ENCODE peak calls at places on chromosomes 16 and 17, in seven cellular contexts. One of them, this sample, is unnamed.

GRCh38 chr16:69906838-69907301 is 44.3 kb upstream of the CLEC18A start:
- DNase-seq in cardiac muscle cell: peak; percentile 54
- DNase-seq in PC-3: no peak
- DNase-seq in left ventricle myocardium inferior: no peak
- DNase-seq in H9: no peak
- DNase-seq in substantia nigra: no peak
- DNase-seq in HCT116: no peak
- DNase-seq in this sample: no peak

GRCh38 chr17:66466933-66467367 is 164.5 kb downstream of the PRKCA start:
- DNase-seq in cardiac muscle cell: peak; percentile 99
- DNase-seq in PC-3: peak; percentile 99
- DNase-seq in left ventricle myocardium inferior: no peak
- DNase-seq in H9: peak; percentile 23
- DNase-seq in substantia nigra: no peak
- DNase-seq in HCT116: peak; percentile 92
- DNase-seq in this sample: peak; percentile 98

GRCh38 chr17:71084219-71084618 is 914.9 kb downstream of the KCNJ2 start:
- DNase-seq in cardiac muscle cell: peak; percentile 66
- DNase-seq in PC-3: peak; percentile 77
- DNase-seq in left ventricle myocardium inferior: no peak
- DNase-seq in H9: peak; percentile 78
- DNase-seq in substantia nigra: no peak
- DNase-seq in HCT116: peak; percentile 69
- DNase-seq in this sample: peak; percentile 35

GRCh38 chr17:67322039-67322787 is 44.2 kb downstream of the PSMD12 start:
- DNase-seq in cardiac muscle cell: no peak
- DNase-seq in PC-3: no peak
- DNase-seq in left ventricle myocardium inferior: no peak
- DNase-seq in H9: peak; percentile 90
- DNase-seq in substantia nigra: no peak
- DNase-seq in HCT116: no peak
- DNase-seq in this sample: peak; percentile 8

GRCh38 chr16:86925067-86925791 is 346.9 kb downstream of the FOXL1 start:
- DNase-seq in cardiac muscle cell: peak; percentile 84
- DNase-seq in PC-3: no peak
- DNase-seq in left ventricle myocardium inferior: no peak
- DNase-seq in H9: no peak
- DNase-seq in substantia nigra: no peak
- DNase-seq in HCT116: no peak
- DNase-seq in this sample: no peak

GRCh38 chr17:30345527-30346075 is 11.7 kb upstream of the TMIGD1 start:
- DNase-seq in cardiac muscle cell: peak; percentile 38
- DNase-seq in PC-3: no peak
- DNase-seq in left ventricle myocardium inferior: no peak
- DNase-seq in H9: no peak
- DNase-seq in substantia nigra: no peak
- DNase-seq in HCT116: no peak
- DNase-seq in this sample: peak; percentile 39

GRCh38 chr16:48335961-48336360 is 49.3 kb downstream of the SIAH1 start:
- DNase-seq in cardiac muscle cell: peak; percentile 45
- DNase-seq in PC-3: no peak
- DNase-seq in left ventricle myocardium inferior: no peak
- DNase-seq in H9: no peak
- DNase-seq in substantia nigra: no peak
- DNase-seq in HCT116: no peak
- DNase-seq in this sample: no peak

GRCh38 chr17:37219876-37220608 is 155.7 kb upstream of the C17orf78 start:
- DNase-seq in cardiac muscle cell: no peak
- DNase-seq in PC-3: no peak
- DNase-seq in left ventricle myocardium inferior: no peak
- DNase-seq in H9: no peak
- DNase-seq in substantia nigra: no peak
- DNase-seq in HCT116: no peak
- DNase-seq in this sample: peak; percentile 12

GRCh38 chr17:41338961-41339485 is 11.6 kb downstream of the KRT33A start:
- DNase-seq in cardiac muscle cell: no peak
- DNase-seq in PC-3: peak; percentile 21
- DNase-seq in left ventricle myocardium inferior: no peak
- DNase-seq in H9: no peak
- DNase-seq in substantia nigra: no peak
- DNase-seq in HCT116: no peak
- DNase-seq in this sample: peak; percentile 93

GRCh38 chr17:18259621-18260331 is 686 bp upstream of the MIEF2 start:
- DNase-seq in cardiac muscle cell: no peak
- DNase-seq in PC-3: peak; percentile 82
- DNase-seq in left ventricle myocardium inferior: no peak
- DNase-seq in H9: no peak
- DNase-seq in substantia nigra: no peak
- DNase-seq in HCT116: peak; percentile 56
- DNase-seq in this sample: peak; percentile 54

GRCh38 chr16:29658693-29659092 is 4.4 kb upstream of the SPN start:
- DNase-seq in cardiac muscle cell: no peak
- DNase-seq in PC-3: no peak
- DNase-seq in left ventricle myocardium inferior: no peak
- DNase-seq in H9: no peak
- DNase-seq in substantia nigra: no peak
- DNase-seq in HCT116: no peak
- DNase-seq in this sample: no peak

GRCh38 chr16:53968454-53968853 is 264.5 kb downstream of the FTO start:
- DNase-seq in cardiac muscle cell: no peak
- DNase-seq in PC-3: no peak
- DNase-seq in left ventricle myocardium inferior: no peak
- DNase-seq in H9: no peak
- DNase-seq in substantia nigra: no peak
- DNase-seq in HCT116: no peak
- DNase-seq in this sample: peak; percentile 23

GRCh38 chr16:14329727-14330363 is 258.7 kb downstream of the MRTFB start:
- DNase-seq in cardiac muscle cell: no peak
- DNase-seq in PC-3: no peak
- DNase-seq in left ventricle myocardium inferior: no peak
- DNase-seq in H9: no peak
- DNase-seq in substantia nigra: no peak
- DNase-seq in HCT116: no peak
- DNase-seq in this sample: no peak

GRCh38 chr16:65684230-65684629 is 562.4 kb upstream of the CDH11 start:
- DNase-seq in cardiac muscle cell: no peak
- DNase-seq in PC-3: no peak
- DNase-seq in left ventricle myocardium inferior: no peak
- DNase-seq in H9: no peak
- DNase-seq in substantia nigra: no peak
- DNase-seq in HCT116: no peak
- DNase-seq in this sample: no peak

GRCh38 chr17:4852504-4853075 is 19.4 kb downstream of the MINK1 start:
- DNase-seq in cardiac muscle cell: peak; percentile 56
- DNase-seq in PC-3: peak; percentile 63
- DNase-seq in left ventricle myocardium inferior: no peak
- DNase-seq in H9: no peak
- DNase-seq in substantia nigra: no peak
- DNase-seq in HCT116: no peak
- DNase-seq in this sample: peak; percentile 59

GRCh38 chr17:4856937-4857314 is 23.8 kb downstream of the MINK1 start:
- DNase-seq in cardiac muscle cell: no peak
- DNase-seq in PC-3: no peak
- DNase-seq in left ventricle myocardium inferior: no peak
- DNase-seq in H9: no peak
- DNase-seq in substantia nigra: peak; percentile 64
- DNase-seq in HCT116: no peak
- DNase-seq in this sample: no peak

GRCh38 chr17:4856271-4856936 is 23.3 kb downstream of the MINK1 start:
- DNase-seq in cardiac muscle cell: peak; percentile 26
- DNase-seq in PC-3: no peak
- DNase-seq in left ventricle myocardium inferior: no peak
- DNase-seq in H9: no peak
- DNase-seq in substantia nigra: no peak
- DNase-seq in HCT116: no peak
- DNase-seq in this sample: no peak

GRCh38 chr17:4853195-4853762 is 20.1 kb downstream of the MINK1 start:
- DNase-seq in cardiac muscle cell: no peak
- DNase-seq in PC-3: no peak
- DNase-seq in left ventricle myocardium inferior: no peak
- DNase-seq in H9: no peak
- DNase-seq in substantia nigra: no peak
- DNase-seq in HCT116: no peak
- DNase-seq in this sample: peak; percentile 83

GRCh38 chr17:4854181-4854681 is 21.1 kb downstream of the MINK1 start:
- DNase-seq in cardiac muscle cell: no peak
- DNase-seq in PC-3: peak; percentile 5
- DNase-seq in left ventricle myocardium inferior: no peak
- DNase-seq in H9: no peak
- DNase-seq in substantia nigra: no peak
- DNase-seq in HCT116: no peak
- DNase-seq in this sample: peak; percentile 98
- H3K27ac ChIP-seq in cardiac muscle cell: peak overlapping the region; percentile 63
- H3K27ac ChIP-seq in PC-3: no peak overlapping the region
- H3K27ac ChIP-seq in left ventricle myocardium inferior: no peak overlapping the region
- H3K27ac ChIP-seq in H9: no peak overlapping the region
- H3K27ac ChIP-seq in substantia nigra: peak overlapping the region; percentile 17
- H3K27ac ChIP-seq in HCT116: no peak overlapping the region
- H3K27ac ChIP-seq in this sample: peak overlapping the region; percentile 94

DNA sequence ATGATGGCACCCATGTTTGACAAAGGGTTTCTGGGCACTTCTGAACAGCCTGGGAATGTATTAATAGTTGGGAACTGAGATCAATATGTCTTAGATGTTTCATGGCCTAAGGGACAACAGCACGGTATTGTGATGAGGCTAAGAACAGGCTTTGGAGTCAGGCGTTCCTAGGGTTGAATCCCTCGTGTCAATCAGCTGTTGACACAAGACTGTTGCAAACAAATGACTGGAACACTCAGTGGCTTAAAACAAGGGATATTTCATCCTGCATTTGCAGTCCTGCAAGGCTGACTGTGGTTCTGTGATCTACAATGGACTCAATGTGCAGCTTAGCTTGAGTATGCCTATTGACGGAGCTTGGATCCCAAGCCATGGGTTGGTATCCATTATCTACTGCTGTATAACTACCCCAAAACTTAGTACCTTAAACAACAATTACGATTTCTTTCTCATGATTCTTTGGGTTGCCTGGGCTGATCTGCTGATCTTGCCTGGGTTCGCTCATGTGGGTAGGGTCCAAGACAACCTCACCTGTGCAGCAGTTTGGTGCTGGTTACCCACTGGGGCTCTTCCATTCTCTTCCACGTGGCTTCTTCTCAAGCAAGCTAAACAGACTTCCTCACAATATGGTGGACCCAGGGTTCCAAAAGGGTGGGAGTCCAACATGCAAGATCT is 472.4 kb downstream of the SLC39A11 start:
- DNase-seq in cardiac muscle cell: no peak
- DNase-seq in PC-3: no peak
- DNase-seq in left ventricle myocardium inferior: no peak
- DNase-seq in H9: no peak
- DNase-seq in substantia nigra: no peak
- DNase-seq in HCT116: no peak
- DNase-seq in this sample: no peak
- H3K27ac ChIP-seq in cardiac muscle cell: no peak overlapping the region
- H3K27ac ChIP-seq in PC-3: no peak overlapping the region
- H3K27ac ChIP-seq in left ventricle myocardium inferior: no peak overlapping the region
- H3K27ac ChIP-seq in H9: no peak overlapping the region
- H3K27ac ChIP-seq in substantia nigra: no peak overlapping the region
- H3K27ac ChIP-seq in HCT116: no peak overlapping the region
- H3K27ac ChIP-seq in this sample: no peak overlapping the region

GRCh38 chr17:78379134-78379497 is 667 bp downstream of the PGS1 start:
- DNase-seq in cardiac muscle cell: peak; percentile 83
- DNase-seq in PC-3: peak; percentile 81
- DNase-seq in left ventricle myocardium inferior: no peak
- DNase-seq in H9: no peak
- DNase-seq in substantia nigra: no peak
- DNase-seq in HCT116: no peak
- DNase-seq in this sample: peak; percentile 84
- H3K27ac ChIP-seq in cardiac muscle cell: peak overlapping the region; percentile 82
- H3K27ac ChIP-seq in PC-3: peak overlapping the region; percentile 76
- H3K27ac ChIP-seq in left ventricle myocardium inferior: peak overlapping the region; percentile 94
- H3K27ac ChIP-seq in H9: no peak overlapping the region
- H3K27ac ChIP-seq in substantia nigra: peak overlapping the region; percentile 84
- H3K27ac ChIP-seq in HCT116: peak overlapping the region; percentile 63
- H3K27ac ChIP-seq in this sample: peak overlapping the region; percentile 92

GRCh38 chr17:20200016-20200788 is 191.0 kb downstream of the SPECC1 start:
- DNase-seq in cardiac muscle cell: no peak
- DNase-seq in PC-3: no peak
- DNase-seq in left ventricle myocardium inferior: no peak
- DNase-seq in H9: no peak
- DNase-seq in substantia nigra: no peak
- DNase-seq in HCT116: no peak
- DNase-seq in this sample: no peak
- H3K27ac ChIP-seq in cardiac muscle cell: no peak overlapping the region
- H3K27ac ChIP-seq in PC-3: no peak overlapping the region
- H3K27ac ChIP-seq in left ventricle myocardium inferior: no peak overlapping the region
- H3K27ac ChIP-seq in H9: peak overlapping the region; percentile 10
- H3K27ac ChIP-seq in substantia nigra: peak overlapping the region; percentile 44
- H3K27ac ChIP-seq in HCT116: no peak overlapping the region
- H3K27ac ChIP-seq in this sample: no peak overlapping the region